ENCODE peak calls at places on chromosomes 11 and 22, in nine cellular contexts. V is stomach, Z is spleen, Q is IMR-90, P is HCT116, A is H1, U is A549, S is ovary, L is tibial nerve. G is an unnamed sample.

GRCh38 chr22:45083659-45084305 is 74.0 kb upstream of the PHF21B start:
- DNase-seq in V (no peak), Z (no peak), Q (peak), P (no peak), A (no peak), U (no peak), S (no peak), L (no peak), G (no peak)

GRCh38 chr11:111018571-111018970 is 227.0 kb upstream of the POU2AF2 start:
- DNase-seq in V (no peak), Z (no peak), Q (peak), P (no peak), A (no peak), U (no peak), S (no peak), L (no peak), G (no peak)

GRCh38 chr11:32312206-32312817 is 123.0 kb downstream of the WT1 start:
- DNase-seq in V (no peak), Z (no peak), Q (peak), P (no peak), A (no peak), U (peak), S (no peak), L (no peak), G (no peak)

GRCh38 chr11:120331301-120331966 is 4.8 kb upstream of the ARHGEF12 start:
- DNase-seq in V (peak), Z (no peak), Q (peak), P (no peak), A (no peak), U (peak), S (peak), L (no peak), G (no peak)

GRCh38 chr11:46100670-46101069 is 20.6 kb downstream of the PHF21A start:
- DNase-seq in V (no peak), Z (no peak), Q (no peak), P (no peak), A (no peak), U (no peak), S (no peak), L (no peak), G (no peak)

GRCh38 chr11:8533332-8533731 is 60.7 kb downstream of the STK33 start:
- DNase-seq in V (no peak), Z (no peak), Q (no peak), P (no peak), A (no peak), U (no peak), S (no peak), L (no peak), G (peak)

GRCh38 chr11:60854140-60854846 is 1.5 kb downstream of the PTGDR2 start:
- DNase-seq in V (no peak), Z (peak), Q (no peak), P (no peak), A (no peak), U (no peak), S (no peak), L (no peak), G (no peak)

GRCh38 chr11:71330349-71330748 is 78.0 kb upstream of the SHANK2 start:
- DNase-seq in V (peak), Z (peak), Q (no peak), P (no peak), A (no peak), U (no peak), S (no peak), L (no peak), G (no peak)

GRCh38 chr11:67354314-67355022 is 1.1 kb upstream of the POLD4 start:
- DNase-seq in V (peak), Z (peak), Q (peak), P (peak), A (no peak), U (peak), S (peak), L (no peak), G (no peak)

GRCh38 chr11:57675176-57675941 is 7.4 kb downstream of the ZDHHC5 start:
- DNase-seq in V (no peak), Z (no peak), Q (no peak), P (no peak), A (no peak), U (no peak), S (no peak), L (no peak), G (no peak)

GRCh38 chr11:7385532-7385931 is 99.8 kb upstream of the OLFML1 start:
- DNase-seq in V (no peak), Z (no peak), Q (no peak), P (no peak), A (no peak), U (no peak), S (no peak), L (no peak), G (no peak)

GRCh38 chr22:49825944-49826602 is 1.6 kb downstream of the BRD1 start:
- DNase-seq in V (peak), Z (peak), Q (peak), P (no peak), A (no peak), U (no peak), S (no peak), L (no peak), G (no peak)

GRCh38 chr22:41075946-41076345 is 16.4 kb upstream of the EP300 start:
- DNase-seq in V (no peak), Z (no peak), Q (no peak), P (no peak), A (no peak), U (no peak), S (no peak), L (no peak), G (no peak)

DNA sequence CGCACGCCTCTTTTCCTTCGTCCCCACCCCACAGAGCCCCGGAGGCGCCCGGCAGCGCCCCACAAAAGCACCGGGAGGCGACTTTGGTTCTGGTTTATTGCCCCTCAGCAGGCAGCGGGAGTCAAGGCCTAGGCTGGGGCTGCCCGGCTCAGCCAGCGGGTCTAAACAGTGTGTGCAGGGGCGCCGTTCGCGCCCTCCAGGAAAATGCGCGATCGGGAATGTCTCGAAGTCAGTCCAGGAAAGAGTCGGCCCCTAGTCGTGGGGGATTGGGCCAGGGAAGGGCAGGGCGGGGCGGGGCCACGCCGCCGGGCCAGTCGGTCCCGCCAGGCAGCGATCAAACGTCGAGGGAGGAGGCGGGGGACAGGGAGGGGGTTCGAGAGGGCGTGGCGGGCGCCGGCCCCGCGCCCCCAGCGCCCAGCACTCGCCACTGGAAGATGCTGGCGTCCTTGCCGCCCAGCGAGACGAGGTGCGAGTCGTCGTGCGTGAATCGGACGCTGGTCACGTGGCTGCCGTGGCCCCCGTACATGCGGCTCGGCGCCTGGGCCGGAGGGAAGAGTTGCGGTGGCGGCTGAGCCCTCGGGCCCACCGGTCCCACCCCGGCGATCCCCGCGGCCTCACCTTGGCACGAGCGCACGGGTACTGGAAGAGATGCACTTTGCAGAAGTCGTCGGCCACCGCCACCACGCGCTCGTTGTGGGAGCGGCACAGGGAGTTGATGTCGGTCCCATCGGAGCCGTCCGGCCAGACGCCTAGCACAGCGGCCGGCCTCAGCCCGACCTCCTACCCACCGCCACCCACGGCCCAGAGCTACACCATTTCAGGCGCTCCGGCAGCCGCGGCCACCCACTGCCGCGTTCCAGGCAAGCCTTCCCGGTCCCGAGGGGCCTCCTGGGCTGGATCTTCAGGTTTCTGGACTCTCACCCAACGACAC is 741 bp upstream of the MTA2 start:
- DNase-seq in V (peak), Z (peak), Q (peak), P (no peak), A (peak), U (no peak), S (peak), L (peak), G (peak)
- TF ChIP-seq POLR2A in V (no peak), Z (no peak), Q (no peak), P (peak), A (no peak), U (no peak), S (no peak), L (peak), G (no peak)

GRCh38 chr11:83156150-83156995 is 558 bp upstream of the PCF11 start:
- DNase-seq in V (peak), Z (peak), Q (peak), P (peak), A (peak), U (peak), S (peak), L (peak), G (peak)
- TF ChIP-seq POLR2A in V (no peak), Z (peak), Q (no peak), P (peak), A (no peak), U (peak), S (peak), L (peak), G (no peak)

GRCh38 chr11:102138223-102138622 is 28.0 kb downstream of the YAP1 start:
- DNase-seq in V (no peak), Z (no peak), Q (no peak), P (no peak), A (no peak), U (no peak), S (no peak), L (no peak), G (no peak)
- TF ChIP-seq POLR2A in V (no peak), Z (no peak), Q (no peak), P (no peak), A (no peak), U (no peak), S (no peak), L (no peak), G (no peak)

GRCh38 chr22:46349681-46350080 is 14.2 kb downstream of the TRMU start:
- DNase-seq in V (no peak), Z (peak), Q (no peak), P (no peak), A (no peak), U (no peak), S (no peak), L (no peak), G (no peak)

GRCh38 chr22:46348099-46348695 is 12.7 kb downstream of the TRMU start:
- DNase-seq in V (no peak), Z (peak), Q (no peak), P (no peak), A (no peak), U (no peak), S (no peak), L (no peak), G (no peak)

GRCh38 chr22:46349238-46349637 is 13.7 kb downstream of the TRMU start:
- DNase-seq in V (no peak), Z (peak), Q (no peak), P (no peak), A (no peak), U (no peak), S (no peak), L (no peak), G (no peak)

GRCh38 chr22:46347646-46348045 is 12.1 kb downstream of the TRMU start:
- DNase-seq in V (no peak), Z (peak), Q (no peak), P (no peak), A (no peak), U (no peak), S (no peak), L (no peak), G (no peak)

DNA sequence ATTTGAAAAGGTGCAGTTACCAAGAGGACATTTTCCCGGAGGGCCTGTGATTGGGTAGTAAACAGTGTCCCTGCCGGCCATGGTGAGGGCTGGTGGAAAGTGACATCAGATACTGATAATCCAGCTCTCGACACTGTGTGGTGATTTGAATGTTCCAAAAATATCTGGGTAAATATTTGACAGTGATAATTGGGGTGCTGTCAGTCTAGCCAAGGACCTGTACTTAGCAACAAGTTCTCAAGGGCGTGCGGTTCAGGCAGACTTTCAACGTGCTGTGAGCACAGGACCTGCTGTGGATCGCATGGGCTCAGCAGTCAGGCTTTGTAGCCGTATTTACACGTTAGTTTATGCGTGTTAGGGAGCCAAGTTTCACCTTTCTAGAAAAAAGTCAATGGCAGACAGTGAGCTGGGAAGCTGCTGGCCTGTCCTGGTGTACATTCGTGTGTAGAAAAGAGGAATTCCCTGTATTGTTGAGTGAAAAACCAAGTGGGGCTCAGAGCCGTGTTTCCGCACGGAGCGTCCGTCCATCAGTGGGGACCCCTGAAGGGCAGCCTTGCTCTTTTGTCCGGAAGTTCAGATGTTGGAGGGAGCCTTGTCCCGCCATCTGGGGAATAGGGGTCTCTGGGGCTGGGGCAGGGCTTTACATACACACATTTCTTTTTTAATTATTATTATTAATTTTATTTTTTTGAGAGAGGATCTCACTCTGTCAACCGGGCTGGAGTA is 11.3 kb downstream of the TRMU start:
- DNase-seq in V (peak), Z (peak), Q (no peak), P (no peak), A (no peak), U (no peak), S (no peak), L (no peak), G (no peak)
- TF ChIP-seq POLR2A in V (no peak), Z (no peak), Q (no peak), P (no peak), A (no peak), U (no peak), S (no peak), L (no peak), G (no peak)

GRCh38 chr11:63248966-63249365 is 5.6 kb upstream of the SLC22A25 start:
- DNase-seq in V (no peak), Z (no peak), Q (no peak), P (no peak), A (no peak), U (no peak), S (no peak), L (no peak), G (no peak)

GRCh38 chr11:63246045-63246444 is 2.6 kb upstream of the SLC22A25 start:
- DNase-seq in V (no peak), Z (no peak), Q (no peak), P (no peak), A (no peak), U (no peak), S (no peak), L (no peak), G (no peak)

GRCh38 chr11:63250162-63251050 is 7.0 kb upstream of the SLC22A25 start:
- DNase-seq in V (no peak), Z (no peak), Q (no peak), P (no peak), A (no peak), U (no peak), S (no peak), L (no peak), G (no peak)

GRCh38 chr11:63251312-63251711 is 7.9 kb upstream of the SLC22A25 start:
- DNase-seq in V (no peak), Z (no peak), Q (no peak), P (no peak), A (no peak), U (no peak), S (no peak), L (no peak), G (no peak)
- TF ChIP-seq POLR2A in V (no peak), Z (no peak), Q (no peak), P (no peak), A (no peak), U (no peak), S (no peak), L (no peak), G (no peak)

GRCh38 chr11:69479591-69480271 is 1.7 kb upstream of the LINC01488 start:
- DNase-seq in V (peak), Z (peak), Q (no peak), P (no peak), A (no peak), U (peak), S (no peak), L (no peak), G (no peak)
- TF ChIP-seq POLR2A in V (no peak), Z (no peak), Q (no peak), P (no peak), A (no peak), U (peak), S (no peak), L (no peak), G (no peak)

G was measured in GM12892.